ENCODE peak calls at places on chromosomes 6 and 20, in four cellular contexts. One of them, this sample, is unnamed.

GRCh38 chr6:115444079-115444478 is 616.6 kb downstream of the FRK start:
- DNase-seq in cardiac fibroblast: no peak
- DNase-seq in progenitor cell of endocrine pancreas: no peak
- DNase-seq in epithelial cell of esophagus: no peak
- DNase-seq in this sample: no peak

GRCh38 chr20:13447385-13448180 is 191.1 kb downstream of the TASP1 start:
- DNase-seq in cardiac fibroblast: no peak
- DNase-seq in epithelial cell of esophagus: no peak
- DNase-seq in progenitor cell of endocrine pancreas: no peak
- DNase-seq in this sample: no peak

GRCh38 chr6:85470023-85470410 is 20.1 kb downstream of the NT5E start:
- DNase-seq in cardiac fibroblast: no peak
- DNase-seq in epithelial cell of esophagus: no peak
- DNase-seq in progenitor cell of endocrine pancreas: no peak
- DNase-seq in this sample: no peak

GRCh38 chr6:136351518-136352106 is 62.0 kb upstream of the BCLAF1 start:
- DNase-seq in epithelial cell of esophagus: no peak
- DNase-seq in cardiac fibroblast: no peak
- DNase-seq in progenitor cell of endocrine pancreas: no peak
- DNase-seq in this sample: no peak

GRCh38 chr6:140684776-140685550 is 1310.5 kb upstream of the CITED2 start:
- DNase-seq in cardiac fibroblast: peak
- DNase-seq in epithelial cell of esophagus: no peak
- DNase-seq in progenitor cell of endocrine pancreas: no peak
- DNase-seq in this sample: no peak

GRCh38 chr6:170110201-170111140 is 180.4 kb downstream of the DLL1 start:
- DNase-seq in progenitor cell of endocrine pancreas: no peak
- DNase-seq in epithelial cell of esophagus: no peak
- DNase-seq in cardiac fibroblast: no peak
- DNase-seq in this sample: no peak

GRCh38 chr6:26234421-26235239 is 130.4 kb upstream of the BTN3A2 start:
- DNase-seq in progenitor cell of endocrine pancreas: no peak
- DNase-seq in cardiac fibroblast: peak
- DNase-seq in epithelial cell of esophagus: peak
- DNase-seq in this sample: peak

GRCh38 chr20:53865905-53866786 is 204.2 kb downstream of the BCAS1 start:
- DNase-seq in progenitor cell of endocrine pancreas: peak
- DNase-seq in cardiac fibroblast: peak
- DNase-seq in epithelial cell of esophagus: peak
- DNase-seq in this sample: peak

GRCh38 chr6:139364302-139364981 is 10.0 kb downstream of the CITED2 start:
- DNase-seq in cardiac fibroblast: peak
- DNase-seq in epithelial cell of esophagus: peak
- DNase-seq in progenitor cell of endocrine pancreas: no peak
- DNase-seq in this sample: peak

GRCh38 chr6:130161627-130162404 is 60.9 kb downstream of the SAMD3 start:
- DNase-seq in cardiac fibroblast: peak
- DNase-seq in progenitor cell of endocrine pancreas: no peak
- DNase-seq in epithelial cell of esophagus: no peak
- DNase-seq in this sample: no peak

GRCh38 chr6:72913797-72914196 is 291.9 kb downstream of the KCNQ5 start:
- DNase-seq in cardiac fibroblast: no peak
- DNase-seq in progenitor cell of endocrine pancreas: no peak
- DNase-seq in epithelial cell of esophagus: peak
- DNase-seq in this sample: no peak

GRCh38 chr6:9516207-9516606 is 898.7 kb downstream of the TFAP2A start:
- DNase-seq in epithelial cell of esophagus: peak
- DNase-seq in cardiac fibroblast: peak
- DNase-seq in progenitor cell of endocrine pancreas: no peak
- DNase-seq in this sample: peak

GRCh38 chr6:10417681-10418104 is 2.8 kb upstream of the TFAP2A start:
- DNase-seq in progenitor cell of endocrine pancreas: no peak
- DNase-seq in cardiac fibroblast: no peak
- DNase-seq in epithelial cell of esophagus: no peak
- DNase-seq in this sample: peak

GRCh38 chr6:122730775-122731386 is 48.6 kb upstream of the FABP7 start:
- DNase-seq in epithelial cell of esophagus: peak
- DNase-seq in progenitor cell of endocrine pancreas: no peak
- DNase-seq in cardiac fibroblast: peak
- DNase-seq in this sample: peak

GRCh38 chr6:119351005-119351394 is 1.4 kb upstream of the MAN1A1 start:
- DNase-seq in cardiac fibroblast: peak
- DNase-seq in epithelial cell of esophagus: peak
- DNase-seq in progenitor cell of endocrine pancreas: no peak
- DNase-seq in this sample: peak

GRCh38 chr6:119350202-119351004 is 842 bp upstream of the MAN1A1 start:
- DNase-seq in cardiac fibroblast: peak
- DNase-seq in progenitor cell of endocrine pancreas: no peak
- DNase-seq in epithelial cell of esophagus: peak
- DNase-seq in this sample: peak

GRCh38 chr6:119349041-119349340 is 570 bp downstream of the MAN1A1 start:
- DNase-seq in cardiac fibroblast: no peak
- DNase-seq in epithelial cell of esophagus: no peak
- DNase-seq in progenitor cell of endocrine pancreas: peak
- DNase-seq in this sample: no peak

GRCh38 chr6:119348308-119349040 is 1.1 kb downstream of the MAN1A1 start:
- DNase-seq in progenitor cell of endocrine pancreas: peak
- DNase-seq in cardiac fibroblast: no peak
- DNase-seq in epithelial cell of esophagus: peak
- DNase-seq in this sample: no peak

GRCh38 chr6:119349341-119350201 is at the start of gene MAN1A1:
- DNase-seq in progenitor cell of endocrine pancreas: peak
- DNase-seq in cardiac fibroblast: peak
- DNase-seq in epithelial cell of esophagus: peak
- DNase-seq in this sample: peak
- TF ChIP-seq CTCF in progenitor cell of endocrine pancreas: no peak
- TF ChIP-seq CTCF in cardiac fibroblast: no peak
- TF ChIP-seq CTCF in epithelial cell of esophagus: no peak
- TF ChIP-seq CTCF in this sample: no peak

DNA sequence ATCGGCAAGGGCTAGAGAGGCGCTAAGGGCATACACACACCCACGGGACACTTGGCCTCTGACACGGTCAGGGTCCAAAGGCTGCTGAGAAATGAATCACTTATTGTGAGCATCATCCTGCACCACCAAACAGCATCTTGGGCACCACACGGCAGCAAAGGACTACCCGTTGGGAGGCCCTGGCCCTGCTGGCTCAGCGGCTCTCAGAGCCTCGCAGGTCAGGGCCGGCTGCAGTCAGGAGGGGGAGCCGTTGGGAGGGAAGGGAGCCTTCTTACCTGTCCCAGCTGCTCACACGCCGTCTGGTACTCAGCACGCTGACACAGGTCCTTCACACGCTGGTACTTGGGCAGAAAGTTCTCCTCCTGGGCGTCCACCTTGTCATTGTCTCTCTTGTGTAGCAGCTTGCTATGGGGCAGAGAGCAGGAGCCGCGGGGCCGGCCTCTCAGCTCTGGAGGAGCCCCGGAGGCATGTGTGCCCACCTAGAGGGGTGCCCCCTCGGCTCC is 109.0 kb downstream of the SULF2 start:
- DNase-seq in progenitor cell of endocrine pancreas: no peak
- DNase-seq in epithelial cell of esophagus: no peak
- DNase-seq in cardiac fibroblast: no peak
- DNase-seq in this sample: no peak
- TF ChIP-seq CTCF in progenitor cell of endocrine pancreas: no peak
- TF ChIP-seq CTCF in epithelial cell of esophagus: no peak
- TF ChIP-seq CTCF in cardiac fibroblast: no peak
- TF ChIP-seq CTCF in this sample: no peak

DNA sequence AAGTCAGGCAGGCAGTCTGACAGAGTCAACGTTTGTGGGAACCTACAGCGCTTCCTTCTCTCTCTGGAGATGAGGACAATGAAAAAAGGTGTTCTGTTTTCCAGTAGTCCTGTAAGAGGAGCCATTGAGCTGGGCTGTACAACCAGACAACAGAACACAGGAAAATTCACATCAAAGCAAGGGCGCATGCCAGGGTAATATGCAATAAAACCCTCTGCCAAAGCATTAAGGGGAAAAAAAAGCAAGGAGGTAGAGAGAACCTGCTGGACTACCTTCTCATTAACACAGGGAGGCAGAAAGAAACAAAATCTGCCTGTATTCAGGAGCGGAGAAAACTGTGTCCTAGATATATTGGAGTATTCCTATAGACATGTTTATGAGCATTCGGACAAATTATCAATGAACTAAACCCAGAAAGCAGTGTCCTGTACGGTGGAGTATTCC is 1.3 kb downstream of the RNF24 start:
- DNase-seq in cardiac fibroblast: peak
- DNase-seq in progenitor cell of endocrine pancreas: no peak
- DNase-seq in epithelial cell of esophagus: peak
- DNase-seq in this sample: peak
- TF ChIP-seq CTCF in cardiac fibroblast: peak
- TF ChIP-seq CTCF in progenitor cell of endocrine pancreas: peak
- TF ChIP-seq CTCF in epithelial cell of esophagus: peak
- TF ChIP-seq CTCF in this sample: peak

GRCh38 chr20:44570369-44570768 is 12.0 kb upstream of the PKIG start:
- DNase-seq in cardiac fibroblast: no peak
- DNase-seq in progenitor cell of endocrine pancreas: no peak
- DNase-seq in epithelial cell of esophagus: no peak
- DNase-seq in this sample: no peak
- TF ChIP-seq CTCF in cardiac fibroblast: no peak
- TF ChIP-seq CTCF in progenitor cell of endocrine pancreas: no peak
- TF ChIP-seq CTCF in epithelial cell of esophagus: no peak
- TF ChIP-seq CTCF in this sample: no peak

GRCh38 chr6:108118791-108119211 is 44.3 kb upstream of the OSTM1 start:
- DNase-seq in cardiac fibroblast: no peak
- DNase-seq in epithelial cell of esophagus: no peak
- DNase-seq in progenitor cell of endocrine pancreas: no peak
- DNase-seq in this sample: no peak
- TF ChIP-seq CTCF in cardiac fibroblast: no peak
- TF ChIP-seq CTCF in epithelial cell of esophagus: no peak
- TF ChIP-seq CTCF in progenitor cell of endocrine pancreas: no peak
- TF ChIP-seq CTCF in this sample: no peak

GRCh38 chr6:21587182-21587924 is 6.2 kb upstream of the SOX4 start:
- DNase-seq in progenitor cell of endocrine pancreas: peak
- DNase-seq in cardiac fibroblast: peak
- DNase-seq in epithelial cell of esophagus: peak
- DNase-seq in this sample: peak
- TF ChIP-seq CTCF in progenitor cell of endocrine pancreas: peak
- TF ChIP-seq CTCF in cardiac fibroblast: peak
- TF ChIP-seq CTCF in epithelial cell of esophagus: peak
- TF ChIP-seq CTCF in this sample: peak

GRCh38 chr6:34489229-34489805 is 23.4 kb downstream of the PACSIN1 start:
- DNase-seq in progenitor cell of endocrine pancreas: no peak
- DNase-seq in cardiac fibroblast: no peak
- DNase-seq in epithelial cell of esophagus: no peak
- DNase-seq in this sample: no peak
- TF ChIP-seq CTCF in progenitor cell of endocrine pancreas: no peak
- TF ChIP-seq CTCF in cardiac fibroblast: no peak
- TF ChIP-seq CTCF in epithelial cell of esophagus: no peak
- TF ChIP-seq CTCF in this sample: no peak